ENCODE peak calls at places on chromosomes 7 and 10, in seven cellular contexts. X, V, L, U, K, S and T are unnamed samples.

GRCh38 chr7:13897825-13898224 is 91.6 kb downstream of the ETV1 start:
- DNase-seq in X (no peak), S (no peak), V (no peak), U (no peak), L (no peak), K (no peak), T (no peak)

GRCh38 chr7:112422842-112423496 is 27.3 kb upstream of the IFRD1 start:
- DNase-seq in V (peak; percentile 79), L (peak; percentile 65), X (no peak), S (no peak), U (peak; percentile 80), K (peak; percentile 90), T (peak; percentile 90)

GRCh38 chr10:112842832-112843360 is 107.2 kb upstream of the TCF7L2 start:
- DNase-seq in S (no peak), V (no peak), L (no peak), U (no peak), K (no peak), X (no peak), T (no peak)

GRCh38 chr7:126361183-126361582 is 891.6 kb downstream of the GRM8 start:
- DNase-seq in S (no peak), U (no peak), L (no peak), V (no peak), K (no peak), X (no peak), T (no peak)

GRCh38 chr7:137820677-137821420 is 25.9 kb downstream of the DGKI start:
- DNase-seq in L (peak; percentile 70), V (peak; percentile 23), X (peak; percentile 34), S (no peak), U (peak; percentile 10), K (no peak), T (peak; percentile 69)

GRCh38 chr10:4812952-4813351 is 13.1 kb upstream of the AKR1E2 start:
- DNase-seq in S (no peak), V (no peak), X (peak; percentile 82), U (no peak), L (no peak), K (peak; percentile 85), T (no peak)

GRCh38 chr10:80535671-80536360 is 1.9 kb upstream of the SH2D4B start:
- DNase-seq in S (peak; percentile 77), K (peak; percentile 82), U (peak; percentile 72), X (no peak), L (peak; percentile 78), V (peak; percentile 43), T (peak; percentile 87)

GRCh38 chr7:2853147-2853546 is 9.0 kb upstream of the GNA12 start:
- DNase-seq in L (no peak), S (no peak), U (no peak), X (no peak), K (no peak), V (peak; percentile 39), T (no peak)

GRCh38 chr7:41810258-41810576 is 107.3 kb upstream of the INHBA start:
- DNase-seq in X (no peak), K (no peak), L (no peak), U (no peak), S (no peak), V (no peak), T (no peak)

GRCh38 chr10:67015225-67015624 is 89.4 kb downstream of the LRRTM3 start:
- DNase-seq in K (no peak), X (no peak), V (no peak), S (peak; percentile 54), U (no peak), L (no peak), T (no peak)

GRCh38 chr10:101146392-101147251 is 15.5 kb downstream of the TLX1 start:
- DNase-seq in U (no peak), L (no peak), X (no peak), V (no peak), S (no peak), K (no peak), T (no peak)

GRCh38 chr7:84218681-84219080 is 24.1 kb upstream of the SEMA3A start:
- DNase-seq in U (no peak), K (peak; percentile 52), L (no peak), V (no peak), S (no peak), X (no peak), T (no peak)

GRCh38 chr7:21543528-21544302 is 876 bp downstream of the DNAH11 start:
- DNase-seq in S (peak; percentile 20), K (no peak), X (no peak), L (no peak), U (no peak), V (no peak), T (no peak)

GRCh38 chr7:91045626-91046025 is 218.6 kb upstream of the FZD1 start:
- DNase-seq in V (no peak), L (no peak), U (no peak), K (no peak), S (no peak), X (no peak), T (no peak)

GRCh38 chr7:156515911-156516790 is 124.4 kb upstream of the RNF32 start:
- DNase-seq in L (no peak), X (no peak), K (no peak), U (no peak), V (no peak), S (no peak), T (no peak)

GRCh38 chr10:127332631-127333030 is 136.2 kb upstream of the INSYN2A start:
- DNase-seq in X (no peak), L (no peak), U (no peak), S (no peak), K (no peak), V (no peak), T (no peak)

GRCh38 chr7:6536262-6536770 is 14.9 kb downstream of the GRID2IP start:
- DNase-seq in U (no peak), X (no peak), S (no peak), L (no peak), K (no peak), V (no peak), T (no peak)

GRCh38 chr7:108000875-108001758 is 1.8 kb downstream of the LAMB1 start:
- DNase-seq in U (peak; percentile 30), S (no peak), V (no peak), X (no peak), L (peak; percentile 68), K (peak; percentile 83), T (peak; percentile 70)

GRCh38 chr7:108003591-108003935 is 602 bp upstream of the LAMB1 start:
- DNase-seq in X (no peak), S (no peak), U (no peak), V (no peak), L (no peak), K (no peak), T (no peak)

GRCh38 chr7:108001759-108002725 is 919 bp downstream of the LAMB1 start:
- DNase-seq in S (no peak), X (no peak), U (peak; percentile 32), L (peak; percentile 42), V (no peak), K (no peak), T (peak; percentile 47)

GRCh38 chr7:108004220-108005142 is 1.5 kb upstream of the LAMB1 start:
- DNase-seq in L (no peak), X (no peak), U (no peak), S (no peak), V (no peak), K (peak; percentile 79), T (no peak)

GRCh38 chr7:108002726-108003590 is at the start of gene LAMB1:
- DNase-seq in V (peak; percentile 46), K (peak; percentile 75), U (peak; percentile 56), S (no peak), X (no peak), L (peak; percentile 83), T (peak; percentile 87)
- H3K4me3 ChIP-seq in V (peak within 1 kb of the TSS; percentile 72), K (peak within 1 kb of the TSS; percentile 60), U (peak within 1 kb of the TSS; percentile 56), S (peak within 1 kb of the TSS; percentile 51), X (peak within 1 kb of the TSS; percentile 84), L (peak within 1 kb of the TSS; percentile 86), T (peak within 1 kb of the TSS; percentile 68)

GRCh38 chr7:73851410-73852338 is 9.3 kb upstream of the TMEM270 start:
- DNase-seq in V (no peak), U (no peak), K (peak; percentile 79), X (peak; percentile 94), S (peak; percentile 86), L (no peak), T (no peak)
- H3K27ac ChIP-seq in V (peak overlapping the region; percentile 27), U (no peak overlapping the region), K (peak overlapping the region; percentile 73), X (peak overlapping the region; percentile 100), S (peak overlapping the region; percentile 83), L (peak overlapping the region; percentile 57), T (peak overlapping the region; percentile 67)

GRCh38 chr7:101235522-101235921 is 2.1 kb downstream of the CLDN15 start:
- DNase-seq in L (no peak), S (no peak), K (no peak), X (no peak), U (no peak), V (no peak), T (no peak)
- H3K4me3 ChIP-seq in L (no peak overlapping the region), S (no peak overlapping the region), K (no peak overlapping the region), X (no peak overlapping the region), U (no peak overlapping the region), V (no peak overlapping the region), T (no peak overlapping the region)

GRCh38 chr10:964321-964987 is 23.8 kb upstream of the GTPBP4 start:
- DNase-seq in U (no peak), X (no peak), L (no peak), S (no peak), V (no peak), K (no peak), T (no peak)

GRCh38 chr10:963613-964012 is 24.6 kb upstream of the GTPBP4 start:
- DNase-seq in S (no peak), K (no peak), L (no peak), X (no peak), U (no peak), V (no peak), T (no peak)

GRCh38 chr10:964988-965417 is 23.2 kb upstream of the GTPBP4 start:
- DNase-seq in V (no peak), L (no peak), S (no peak), U (no peak), X (no peak), K (no peak), T (no peak)

GRCh38 chr10:962342-962741 is 25.9 kb upstream of the GTPBP4 start:
- DNase-seq in X (no peak), S (no peak), V (no peak), L (no peak), U (no peak), K (no peak), T (no peak)

DNA sequence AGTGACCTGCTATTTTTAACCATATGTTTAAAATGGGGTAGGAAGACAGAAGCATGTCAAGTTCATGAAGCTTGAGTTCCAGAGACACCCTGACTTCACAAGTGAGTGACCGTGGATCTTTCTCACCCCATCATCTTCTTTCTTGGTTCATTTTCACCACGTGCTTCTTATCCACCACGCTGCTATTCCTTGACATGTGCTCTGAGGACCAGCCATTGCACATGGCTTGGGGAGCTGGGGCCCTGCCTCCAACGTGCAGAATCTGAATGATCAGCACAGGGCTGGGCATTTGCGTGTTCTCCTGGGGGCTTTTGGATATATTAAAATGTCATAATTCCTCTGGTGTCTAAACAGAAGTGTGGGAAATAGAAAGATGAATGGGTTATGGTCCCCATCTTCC is 25.0 kb upstream of the GTPBP4 start:
- DNase-seq in L (no peak), U (no peak), V (no peak), S (no peak), K (no peak), X (no peak), T (no peak)
- H3K27ac ChIP-seq in L (no peak overlapping the region), U (no peak overlapping the region), V (no peak overlapping the region), S (no peak overlapping the region), K (no peak overlapping the region), X (no peak overlapping the region), T (no peak overlapping the region)